ENCODE peak calls at places on chromosomes 16 and 17, in five cellular contexts. Y, U, F, J and B are unnamed samples. For H3K9me3 and H3K27me3, the result is how much of the 10 kb centered on the place peaks cover.

GRCh38 chr17:32443827-32444300 is 446 bp upstream of the PSMD11 start:
- DNase-seq in Y (no peak), U (no peak), F (no peak), J (no peak), B (no peak)

GRCh38 chr17:81349397-81350319 is 45.6 kb upstream of the BAHCC1 start:
- DNase-seq in Y (no peak), U (no peak), F (no peak), J (no peak), B (no peak)

GRCh38 chr17:40069751-40070643 is 7.2 kb downstream of the THRA start:
- DNase-seq in Y (peak), U (no peak), F (no peak), J (no peak), B (no peak)

GRCh38 chr16:48963901-48964615 is 317.6 kb downstream of the CBLN1 start:
- DNase-seq in Y (peak), U (no peak), F (no peak), J (no peak), B (peak)

GRCh38 chr17:78645421-78646295 is 68.5 kb upstream of the DNAH17 start:
- DNase-seq in Y (peak), U (peak), F (no peak), J (peak), B (no peak)

GRCh38 chr16:1379863-1380174 is 28.1 kb downstream of the GNPTG start:
- DNase-seq in Y (no peak), U (no peak), F (no peak), J (no peak), B (no peak)

GRCh38 chr16:3115011-3115410 is 2.6 kb downstream of the ZNF205 start:
- DNase-seq in Y (no peak), U (no peak), F (no peak), J (no peak), B (no peak)

GRCh38 chr16:64892843-64893242 is 229.0 kb downstream of the CDH11 start:
- DNase-seq in Y (peak), U (no peak), F (no peak), J (no peak), B (peak)

GRCh38 chr17:82283208-82283749 is 9.8 kb upstream of the CSNK1D start:
- DNase-seq in Y (peak), U (no peak), F (no peak), J (no peak), B (peak)

GRCh38 chr17:6501359-6501758 is 55.0 kb downstream of the PITPNM3 start:
- DNase-seq in Y (no peak), U (no peak), F (no peak), J (no peak), B (no peak)

GRCh38 chr16:58498341-58499091 is 1.4 kb upstream of the NDRG4 start:
- DNase-seq in Y (no peak), U (peak), F (no peak), J (no peak), B (no peak)

GRCh38 chr16:58411736-58412614 is 19.7 kb downstream of the GINS3 start:
- DNase-seq in Y (no peak), U (no peak), F (no peak), J (no peak), B (no peak)

GRCh38 chr17:64133546-64134215 is 3.7 kb upstream of the ERN1 start:
- DNase-seq in Y (peak), U (peak), F (no peak), J (no peak), B (no peak)

GRCh38 chr17:35376245-35376644 is 2.8 kb upstream of the SLFN11 start:
- DNase-seq in Y (peak), U (no peak), F (no peak), J (no peak), B (no peak)

GRCh38 chr16:1659071-1659470 is 19.0 kb upstream of the JPT2 start:
- DNase-seq in Y (no peak), U (no peak), F (no peak), J (no peak), B (no peak)

GRCh38 chr17:66655461-66655860 is 179.5 kb upstream of the CACNG5 start:
- DNase-seq in Y (no peak), U (no peak), F (no peak), J (no peak), B (no peak)

GRCh38 chr17:14359251-14359939 is 58.5 kb downstream of the HS3ST3B1 start:
- DNase-seq in Y (peak), U (no peak), F (no peak), J (no peak), B (no peak)

GRCh38 chr16:31108035-31108793 is at the start of gene BCKDK:
- DNase-seq in Y (peak), U (peak), F (peak), J (peak), B (no peak)

GRCh38 chr17:28577466-28577824 is 750 bp upstream of the ALDOC start:
- DNase-seq in Y (no peak), U (no peak), F (no peak), J (no peak), B (no peak)

GRCh38 chr16:53415504-53415903 is 18.8 kb upstream of the RBL2 start:
- DNase-seq in Y (no peak), U (no peak), F (no peak), J (no peak), B (no peak)

GRCh38 chr16:51154271-51155171 is 3.5 kb upstream of the SALL1 start:
- DNase-seq in Y (no peak), U (no peak), F (peak), J (no peak), B (no peak)

GRCh38 chr16:51845586-51845985 is 694.5 kb upstream of the SALL1 start:
- DNase-seq in Y (no peak), U (no peak), F (no peak), J (no peak), B (no peak)

GRCh38 chr16:2035431-2036199 is 8.9 kb downstream of the NHERF2 start:
- DNase-seq in Y (peak), U (no peak), F (peak), J (peak), B (peak)

GRCh38 chr17:81609541-81610353 is 27.2 kb downstream of the NPLOC4 start:
- DNase-seq in Y (no peak), U (no peak), F (no peak), J (no peak), B (no peak)

GRCh38 chr16:17404903-17405691 is 65.7 kb downstream of the XYLT1 start:
- DNase-seq in Y (peak), U (peak), F (no peak), J (peak), B (no peak)
- H3K27ac ChIP-seq in Y (peak), U (peak), F (no peak), J (peak), B (peak)

DNA sequence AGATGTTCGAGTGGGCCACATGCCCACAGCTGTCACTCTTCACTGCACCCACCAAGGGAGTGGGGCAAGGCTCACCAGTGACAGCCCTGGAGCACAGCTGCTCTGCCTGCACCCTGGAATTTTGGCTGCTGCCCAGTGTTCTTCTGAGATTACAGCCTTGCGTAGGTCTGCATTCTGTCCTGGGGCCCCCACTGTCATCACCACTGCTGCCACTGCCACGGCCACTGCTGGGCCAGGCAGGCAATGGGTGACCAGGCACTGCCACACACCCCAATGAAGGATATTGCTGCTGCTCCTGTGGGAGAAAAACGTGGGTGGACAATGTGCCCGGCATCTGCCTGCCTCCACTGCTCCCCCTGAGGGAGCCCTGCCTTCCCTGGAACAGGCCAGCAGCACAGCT is 1717.0 kb downstream of the TP53TG3F start:
- DNase-seq in Y (no peak), U (no peak), F (no peak), J (peak), B (no peak)
- H3K9me3 ChIP-seq in Y (under half), U (under half), F (half or more), J (under half), B (under half)

GRCh38 chr16:56289412-56289811 is 98.1 kb downstream of the GNAO1 start:
- DNase-seq in Y (no peak), U (no peak), F (no peak), J (no peak), B (no peak)
- H3K27me3 ChIP-seq in Y (under half), U (under half), F (under half), J (under half), B (under half)

DNA sequence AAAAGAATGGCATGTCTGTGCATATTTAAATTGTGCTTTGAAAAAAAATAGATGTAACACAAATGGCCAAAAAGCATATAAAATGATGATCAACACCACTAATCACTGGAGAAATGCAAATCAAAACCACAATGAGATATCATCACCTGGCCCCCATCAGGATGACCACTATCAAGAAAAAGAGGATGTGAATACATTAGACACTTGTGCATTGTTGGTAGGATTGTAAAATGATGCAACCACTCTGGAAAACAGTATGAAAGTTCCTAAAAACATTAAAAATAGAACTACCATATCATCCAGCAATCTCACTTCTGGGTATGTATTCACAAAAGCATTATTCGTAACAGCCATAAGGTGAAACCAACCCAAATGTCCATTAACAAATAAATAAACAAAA is 91.5 kb downstream of the SPAG9 start:
- DNase-seq in Y (no peak), U (no peak), F (no peak), J (no peak), B (no peak)
- H3K27ac ChIP-seq in Y (peak), U (no peak), F (no peak), J (peak), B (no peak)

DNA sequence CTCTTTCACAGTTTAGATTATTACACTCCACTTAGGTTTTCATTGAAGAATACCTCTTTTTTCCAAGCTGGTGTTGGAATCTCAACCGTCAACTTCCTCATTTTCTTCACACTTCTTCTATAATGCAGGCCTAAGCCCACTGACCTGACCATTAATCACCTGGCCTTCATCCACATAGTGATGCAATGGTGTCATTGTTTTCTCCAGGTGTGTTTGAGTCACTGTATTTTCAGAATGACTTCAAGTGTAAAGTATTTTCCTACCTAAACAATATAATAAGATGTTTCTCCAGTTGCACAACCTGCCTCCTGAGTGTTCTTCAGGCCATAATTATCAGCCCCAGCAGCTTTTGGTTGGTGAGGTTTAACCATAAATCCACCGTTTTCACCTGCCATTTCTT is 1675.1 kb downstream of the TP53TG3F start:
- DNase-seq in Y (no peak), U (no peak), F (no peak), J (no peak), B (no peak)
- H3K9me3 ChIP-seq in Y (under half), U (under half), F (half or more), J (under half), B (under half)

GRCh38 chr17:50459081-50459676 is 9.5 kb downstream of the CHAD start:
- DNase-seq in Y (peak), U (no peak), F (no peak), J (no peak), B (no peak)
- H3K27me3 ChIP-seq in Y (under half), U (under half), F (under half), J (under half), B (under half)

DNA sequence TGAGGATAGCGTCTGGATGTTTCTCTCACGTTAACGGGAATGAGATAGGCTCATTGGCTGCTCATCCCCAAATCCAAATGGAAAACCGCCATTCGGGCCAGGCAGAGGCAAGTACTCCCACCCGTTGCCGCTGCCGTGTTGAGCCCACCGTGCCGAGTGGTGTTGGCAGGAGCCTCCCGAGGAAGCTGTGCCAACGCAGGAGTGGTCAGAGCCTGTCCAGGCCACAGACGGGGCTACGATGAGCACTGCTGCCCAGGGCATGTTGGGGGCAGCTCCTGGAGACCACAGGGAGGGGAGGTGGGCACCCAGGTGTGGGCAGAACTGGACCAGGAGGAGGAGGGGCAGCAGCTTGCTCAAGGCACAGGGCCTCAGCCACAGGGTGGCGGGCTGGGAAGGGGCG is 72.0 kb downstream of the KLHDC4 start:
- DNase-seq in Y (no peak), U (no peak), F (no peak), J (no peak), B (no peak)
- H3K27ac ChIP-seq in Y (no peak), U (no peak), F (no peak), J (no peak), B (no peak)

GRCh38 chr17:58141505-58141904 is 6.7 kb upstream of the OR4D1 start:
- DNase-seq in Y (no peak), U (no peak), F (no peak), J (no peak), B (no peak)

GRCh38 chr17:58148609-58149008 is 425 bp downstream of the OR4D1 start:
- DNase-seq in Y (no peak), U (no peak), F (no peak), J (no peak), B (no peak)

GRCh38 chr17:58147930-58148434 is at the start of gene OR4D1:
- DNase-seq in Y (no peak), U (no peak), F (no peak), J (no peak), B (no peak)

DNA sequence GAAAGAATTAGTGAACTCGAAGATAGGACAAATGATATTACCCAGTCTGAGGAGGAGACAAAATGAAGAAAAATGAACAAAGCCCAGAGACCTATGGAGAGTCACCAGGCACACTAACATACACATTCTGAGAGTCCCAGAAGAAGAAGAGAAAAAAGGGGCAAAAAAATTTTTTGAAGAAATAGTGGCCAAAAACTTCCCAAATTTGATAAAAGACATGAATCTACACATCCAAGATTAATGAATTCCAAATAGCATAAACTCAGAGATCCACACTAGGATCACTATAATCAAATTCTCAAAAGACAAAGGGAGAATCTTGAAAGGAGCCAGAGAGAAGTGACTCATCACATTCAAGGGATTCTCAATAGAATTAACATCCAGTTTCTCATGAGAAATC is 3.4 kb upstream of the OR4D1 start:
- DNase-seq in Y (no peak), U (no peak), F (no peak), J (no peak), B (no peak)
- H3K9me3 ChIP-seq in Y (under half), U (under half), F (under half), J (under half), B (under half)

DNA sequence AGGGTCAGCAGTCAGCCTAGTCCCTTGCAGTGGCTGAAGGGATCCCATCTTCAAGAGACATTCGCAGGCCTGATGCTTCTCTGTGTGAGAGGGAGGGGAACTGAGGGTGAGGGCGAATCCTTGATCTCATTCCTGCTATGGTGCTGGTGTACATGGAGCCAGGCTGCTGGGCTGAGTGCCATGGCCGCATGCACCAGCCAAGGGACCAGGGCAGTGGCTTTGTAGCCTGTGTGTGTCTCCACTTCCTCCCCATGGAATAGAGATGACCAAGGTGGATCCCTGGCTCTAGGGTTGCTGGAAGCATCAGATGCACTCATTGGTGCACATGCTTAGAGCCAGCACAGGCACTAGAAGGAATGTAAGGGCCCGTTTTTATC is 195.0 kb downstream of the FOXL1 start:
- DNase-seq in Y (no peak), U (no peak), F (no peak), J (no peak), B (no peak)
- H3K27me3 ChIP-seq in Y (under half), U (under half), F (under half), J (under half), B (under half)

GRCh38 chr16:21267298-21267697 is 10.8 kb downstream of the CRYM start:
- DNase-seq in Y (no peak), U (no peak), F (no peak), J (no peak), B (no peak)

GRCh38 chr16:21262779-21263639 is 15.1 kb downstream of the CRYM start:
- DNase-seq in Y (no peak), U (no peak), F (no peak), J (no peak), B (no peak)

GRCh38 chr16:21264226-21265036 is 13.7 kb downstream of the CRYM start:
- DNase-seq in Y (peak), U (no peak), F (no peak), J (peak), B (no peak)

GRCh38 chr16:21263640-21264211 is 14.4 kb downstream of the CRYM start:
- DNase-seq in Y (peak), U (no peak), F (no peak), J (no peak), B (peak)

DNA sequence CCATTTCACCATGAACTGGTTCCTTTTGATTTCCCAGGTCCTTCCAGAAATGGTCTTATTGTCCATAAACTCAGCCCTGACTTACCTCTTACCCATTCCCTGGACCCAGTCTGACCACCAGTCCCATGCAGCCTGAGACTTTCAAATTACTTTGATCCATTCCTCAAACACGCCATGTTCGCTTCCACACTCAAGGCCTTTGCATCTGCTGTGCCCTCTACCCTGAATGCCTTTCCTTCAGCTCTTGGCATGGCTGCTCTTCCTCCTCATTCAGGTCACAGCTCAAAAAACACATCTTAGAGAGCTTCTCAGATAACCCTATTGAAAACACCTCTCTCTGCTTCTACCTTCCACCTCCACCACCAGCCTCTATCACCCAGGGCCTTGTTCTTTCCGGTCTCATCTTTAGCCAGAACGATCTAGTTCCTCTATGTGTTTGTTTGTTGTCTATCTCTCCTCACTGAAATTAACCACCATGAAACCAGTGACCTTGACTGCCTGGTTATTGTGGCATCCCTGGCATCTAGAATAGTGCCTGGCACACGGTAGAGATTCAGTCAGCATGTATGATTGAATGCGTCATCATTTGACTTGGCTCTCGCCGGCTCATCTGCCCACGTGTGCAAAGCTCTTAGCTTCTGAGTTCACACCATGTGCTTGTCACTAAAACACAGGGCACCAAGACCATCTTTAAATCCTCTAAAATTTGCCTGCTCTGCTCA is 12.8 kb downstream of the CRYM start:
- DNase-seq in Y (peak), U (no peak), F (no peak), J (peak), B (no peak)
- H3K27ac ChIP-seq in Y (no peak), U (no peak), F (no peak), J (peak), B (no peak)